ENCODE peak calls at places on chromosomes 3 and 15, in nine cellular contexts. O is OCI-LY7, H is PC-3, C is MM.1S, A is neural progenitor cell, P is HCT116, E is hepatocyte, L is SK-N-SH, D is GM23338. U is an unnamed sample.

GRCh38 chr3:40843851-40844548 is 319.2 kb downstream of the ZNF621 start:
- DNase-seq in E (no peak), A (no peak), P (no peak), O (no peak), L (peak), C (no peak), D (peak), H (peak), U (no peak)

GRCh38 chr15:57333487-57333886 is 42.8 kb upstream of the CGNL1 start:
- DNase-seq in E (no peak), O (no peak), C (no peak), D (no peak), A (no peak), P (no peak), H (peak), L (no peak), U (no peak)

GRCh38 chr3:186411994-186412393 is 50.0 kb upstream of the DGKG start:
- DNase-seq in O (no peak), D (no peak), L (no peak), A (no peak), E (no peak), H (peak), P (no peak), C (no peak), U (no peak)

GRCh38 chr3:40317061-40317676 is 7.7 kb downstream of the EIF1B start:
- DNase-seq in O (peak), H (peak), C (peak), D (peak), L (peak), P (peak), E (peak), A (peak), U (peak)

GRCh38 chr15:34850121-34850520 is 54.8 kb upstream of the ACTC1 start:
- DNase-seq in C (no peak), A (no peak), P (no peak), E (peak), L (peak), O (no peak), D (no peak), H (no peak), U (no peak)

GRCh38 chr3:188052966-188053340 is 101.0 kb upstream of the LPP start:
- DNase-seq in D (no peak), E (no peak), A (no peak), C (no peak), H (no peak), P (no peak), L (no peak), O (no peak), U (no peak)

GRCh38 chr3:107962946-107963345 is 127.9 kb downstream of the CD47 start:
- DNase-seq in E (peak), P (no peak), L (no peak), H (peak), A (no peak), D (no peak), C (no peak), O (no peak), U (peak)

GRCh38 chr3:188901126-188901525 is 270.6 kb upstream of the TPRG1 start:
- DNase-seq in A (no peak), C (no peak), L (no peak), H (no peak), E (no peak), O (no peak), D (no peak), P (no peak), U (peak)

GRCh38 chr3:171058058-171058457 is 31.5 kb upstream of the SLC2A2 start:
- DNase-seq in D (no peak), O (no peak), H (peak), A (no peak), L (no peak), C (no peak), E (no peak), P (no peak), U (peak)

GRCh38 chr3:12121466-12121865 is 37.2 kb downstream of the TIMP4 start:
- DNase-seq in O (no peak), H (no peak), L (no peak), P (no peak), E (no peak), C (no peak), D (no peak), A (no peak), U (no peak)
- H3K27ac ChIP-seq in O (no peak), H (no peak), L (no peak), P (no peak), E (no peak), C (no peak), D (no peak), A (no peak), U (no peak)

DNA sequence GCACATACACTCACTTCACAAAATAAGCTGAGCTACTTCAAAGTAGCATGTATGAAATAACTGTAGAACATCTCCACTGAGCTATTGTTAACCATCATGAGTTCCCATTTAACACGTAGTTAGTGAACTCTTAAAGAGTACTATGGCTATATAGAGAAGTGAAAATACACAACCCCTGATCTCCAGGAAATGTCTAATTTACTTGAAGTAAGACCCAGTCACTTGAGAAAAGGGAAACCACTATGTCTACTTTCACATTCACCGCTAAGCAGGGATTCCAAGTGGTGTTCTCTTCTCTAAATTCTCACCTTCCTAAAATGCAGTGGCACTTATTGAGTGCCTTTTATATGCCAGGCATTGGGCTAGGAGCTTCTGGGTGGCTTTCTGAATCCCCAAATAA is 35.0 kb upstream of the COLQ start:
- DNase-seq in D (no peak), O (peak), E (no peak), P (no peak), L (no peak), H (no peak), A (no peak), C (peak), U (no peak)
- TF ChIP-seq EZH2phosphoT487 in D (no peak), O (no peak), E (no peak), P (no peak), L (no peak), H (no peak), A (no peak), C (peak), U (no peak)

GRCh38 chr3:99638244-99638948 is at the start of gene COL8A1:
- DNase-seq in D (peak), C (no peak), A (peak), H (peak), L (no peak), E (no peak), O (no peak), P (no peak), U (peak)

GRCh38 chr3:99635348-99635747 is 3.0 kb upstream of the COL8A1 start:
- DNase-seq in P (no peak), D (no peak), C (no peak), O (no peak), E (no peak), H (no peak), A (no peak), L (no peak), U (peak)

GRCh38 chr3:99637381-99638111 is 848 bp upstream of the COL8A1 start:
- DNase-seq in H (peak), P (no peak), D (peak), A (peak), O (no peak), E (no peak), C (no peak), L (peak), U (peak)

GRCh38 chr3:99634881-99635280 is 3.5 kb upstream of the COL8A1 start:
- DNase-seq in O (no peak), E (no peak), P (no peak), C (no peak), H (peak), A (no peak), D (no peak), L (no peak), U (peak)

DNA sequence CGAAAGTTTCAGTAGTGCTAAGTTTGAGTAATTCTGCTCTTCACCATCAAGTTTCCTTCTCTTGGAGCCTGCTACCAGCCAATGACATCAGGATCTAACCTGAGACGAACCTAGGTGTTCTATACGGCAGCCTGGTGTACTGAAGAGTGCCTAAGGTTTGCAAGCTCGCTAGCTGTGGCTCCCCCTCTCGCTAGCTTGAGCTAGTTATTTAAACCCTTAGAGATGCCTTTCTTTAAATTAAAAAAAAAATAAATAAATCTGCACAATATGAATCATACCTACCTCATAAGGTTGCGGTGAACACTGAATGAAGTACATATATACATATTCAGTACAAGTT is 1.4 kb upstream of the COL8A1 start:
- DNase-seq in P (no peak), D (peak), C (no peak), E (no peak), O (no peak), H (peak), L (no peak), A (peak), U (no peak)
- H3K4me3 ChIP-seq in P (no peak), D (peak), C (no peak), E (no peak), O (no peak), H (peak), L (peak), A (peak), U (peak)

GRCh38 chr3:15065550-15066007 is 464 bp upstream of the MRPS25 start:
- DNase-seq in P (no peak), A (no peak), O (no peak), H (no peak), C (no peak), L (no peak), D (peak), E (no peak), U (no peak)
- H3K27ac ChIP-seq in P (no peak), A (no peak), O (no peak), H (peak), C (no peak), L (no peak), D (no peak), E (no peak), U (peak)

DNA sequence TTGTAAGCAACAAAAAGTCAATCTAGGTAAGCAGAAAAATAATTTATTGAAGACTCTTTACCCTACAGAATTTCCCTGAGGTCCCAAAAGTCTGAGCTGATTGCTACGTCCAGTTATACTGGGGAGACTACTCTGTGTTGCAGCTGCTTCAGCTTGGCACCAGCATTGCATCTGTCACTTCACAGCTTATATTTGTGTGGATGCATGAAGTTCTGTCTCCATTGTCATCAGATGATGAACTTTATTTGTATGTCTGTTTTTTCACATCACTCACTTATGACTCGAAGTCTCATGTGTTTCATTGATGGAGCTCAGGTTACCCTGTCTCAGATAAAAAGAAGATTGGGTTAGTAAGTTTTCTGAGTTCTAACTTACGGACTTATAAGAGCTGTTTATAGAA is 75.3 kb upstream of the LRRFIP2 start:
- DNase-seq in D (no peak), A (no peak), E (no peak), H (peak), O (no peak), P (no peak), C (no peak), L (no peak), U (no peak)
- TF ChIP-seq EZH2phosphoT487 in D (no peak), A (no peak), E (no peak), H (no peak), O (no peak), P (no peak), C (no peak), L (no peak), U (no peak)

GRCh38 chr3:25428950-25429349 is 887 bp downstream of the RARB start:
- DNase-seq in C (no peak), D (no peak), H (no peak), L (no peak), P (no peak), O (no peak), E (no peak), A (no peak), U (no peak)
- H3K4me3 ChIP-seq in C (no peak), D (no peak), H (no peak), L (peak), P (no peak), O (no peak), E (peak), A (no peak), U (no peak)